ENCODE peak calls at places on chromosomes 2 and 18, in nine cellular contexts. T, P, I, R, K, H, L, E and B are unnamed samples.

GRCh38 chr2:113233593-113234550 is 44.8 kb downstream of the PAX8 start:
- DNase-seq in T (no peak), H (no peak), L (no peak), P (no peak), R (peak), I (peak), K (no peak), E (no peak), B (no peak)

GRCh38 chr2:2530334-2530733 is 199.3 kb upstream of the MYT1L start:
- DNase-seq in L (no peak), P (no peak), H (no peak), R (no peak), K (no peak), I (no peak), T (no peak), E (no peak), B (peak)

GRCh38 chr18:61606068-61606660 is 272.9 kb downstream of the CDH20 start:
- DNase-seq in H (no peak), P (no peak), K (peak), T (no peak), E (no peak), I (no peak), L (peak), R (peak), B (peak)

GRCh38 chr2:84545030-84545429 is 28.7 kb downstream of the DNAH6 start:
- DNase-seq in P (no peak), E (no peak), R (no peak), H (no peak), L (no peak), K (no peak), T (no peak), I (no peak), B (no peak)

GRCh38 chr2:164803772-164804466 is 37.7 kb downstream of the COBLL1 start:
- DNase-seq in E (no peak), H (no peak), L (no peak), I (no peak), K (no peak), P (no peak), T (no peak), R (no peak), B (no peak)

GRCh38 chr2:45223531-45223930 is 214.3 kb upstream of the SIX2 start:
- DNase-seq in K (no peak), T (no peak), E (no peak), R (no peak), H (no peak), P (no peak), I (no peak), L (no peak), B (no peak)

GRCh38 chr18:11672846-11673454 is 16.1 kb upstream of the GNAL start:
- DNase-seq in P (no peak), K (no peak), H (no peak), T (no peak), E (no peak), L (no peak), R (no peak), I (no peak), B (peak)

GRCh38 chr18:79532690-79533058 is 136.9 kb downstream of the NFATC1 start:
- DNase-seq in H (peak), E (no peak), R (no peak), T (no peak), I (no peak), L (no peak), P (no peak), K (no peak), B (no peak)

GRCh38 chr2:174121612-174122011 is 126.7 kb downstream of the OLA1 start:
- DNase-seq in I (no peak), L (no peak), R (no peak), E (no peak), T (no peak), K (no peak), H (no peak), P (no peak), B (no peak)

GRCh38 chr2:15634846-15635490 is 43.3 kb downstream of the DDX1 start:
- DNase-seq in P (no peak), H (no peak), I (no peak), R (peak), E (no peak), T (no peak), K (no peak), L (no peak), B (no peak)

GRCh38 chr2:15159751-15160177 is 401.4 kb downstream of the NBAS start:
- DNase-seq in K (peak), R (peak), E (peak), I (peak), T (no peak), L (peak), P (no peak), H (no peak), B (no peak)

GRCh38 chr18:1102848-1103247 is 198.2 kb downstream of the ADCYAP1 start:
- DNase-seq in H (no peak), K (no peak), T (no peak), I (no peak), E (no peak), R (no peak), L (no peak), P (no peak), B (no peak)

GRCh38 chr18:43279015-43279758 is 1.9 kb upstream of the SYT4 start:
- DNase-seq in H (no peak), E (no peak), T (no peak), L (peak), P (no peak), K (peak), R (peak), I (peak), B (peak)

GRCh38 chr2:236158969-236159777 is 9.0 kb downstream of the GBX2 start:
- DNase-seq in E (no peak), I (no peak), T (no peak), L (no peak), H (no peak), K (no peak), R (no peak), P (no peak), B (peak)

GRCh38 chr2:9110893-9111569 is 95.6 kb upstream of the ASAP2 start:
- DNase-seq in I (no peak), R (no peak), H (no peak), P (no peak), E (no peak), K (no peak), T (peak), L (no peak), B (peak)

GRCh38 chr18:25843791-25844190 is 246.6 kb downstream of the SS18 start:
- DNase-seq in L (no peak), K (no peak), R (no peak), E (no peak), P (no peak), I (no peak), H (no peak), T (no peak), B (no peak)

GRCh38 chr2:78423631-78424030 is 601.9 kb upstream of the REG3G start:
- DNase-seq in P (no peak), T (no peak), R (no peak), E (no peak), L (no peak), I (no peak), H (no peak), K (no peak), B (no peak)

GRCh38 chr2:65999103-65999502 is 435.8 kb upstream of the MEIS1 start:
- DNase-seq in K (no peak), H (no peak), I (no peak), L (no peak), P (no peak), T (no peak), E (no peak), R (no peak), B (no peak)